ENCODE peak calls at places on chromosomes 11 and 22, in eight cellular contexts. M, U, I, R, H, D, G and L are unnamed samples.

GRCh38 chr22:35995772-35996171 is 32.9 kb downstream of the RBFOX2 start:
- DNase-seq in M (peak), U (no peak), I (peak), R (no peak), H (peak), D (peak), G (peak), L (peak)

GRCh38 chr11:77140231-77140959 is 12.3 kb downstream of the MYO7A start:
- DNase-seq in M (peak), U (peak), I (peak), R (no peak), H (peak), D (peak), G (no peak), L (peak)

GRCh38 chr11:122207921-122208764 is 92.1 kb upstream of the BLID start:
- DNase-seq in M (peak), U (no peak), I (no peak), R (no peak), H (peak), D (peak), G (no peak), L (no peak)

GRCh38 chr11:58525037-58525614 is 17.2 kb upstream of the OR5B21 start:
- DNase-seq in M (peak), U (no peak), I (no peak), R (no peak), H (no peak), D (no peak), G (peak), L (no peak)

GRCh38 chr11:47186076-47186936 is at the start of gene PACSIN3:
- DNase-seq in M (peak), U (peak), I (peak), R (peak), H (peak), D (no peak), G (no peak), L (peak)

GRCh38 chr11:5226732-5227327 is at the start of gene HBB:
- DNase-seq in M (no peak), U (no peak), I (no peak), R (no peak), H (no peak), D (no peak), G (no peak), L (no peak)

GRCh38 chr11:74238243-74238642 is 67.2 kb downstream of the PPME1 start:
- DNase-seq in M (no peak), U (no peak), I (no peak), R (no peak), H (no peak), D (no peak), G (no peak), L (no peak)

GRCh38 chr11:8910662-8911039 is 338 bp upstream of the AKIP1 start:
- DNase-seq in M (no peak), U (no peak), I (no peak), R (no peak), H (no peak), D (no peak), G (no peak), L (no peak)

GRCh38 chr11:86699036-86699791 is 26.8 kb upstream of the ME3 start:
- DNase-seq in M (no peak), U (no peak), I (no peak), R (no peak), H (peak), D (no peak), G (no peak), L (peak)

GRCh38 chr11:115286614-115287013 is 217.6 kb downstream of the CADM1 start:
- DNase-seq in M (no peak), U (no peak), I (no peak), R (no peak), H (no peak), D (no peak), G (no peak), L (no peak)

GRCh38 chr11:12089473-12089872 is 20.9 kb upstream of the MICAL2 start:
- DNase-seq in M (peak), U (no peak), I (no peak), R (no peak), H (peak), D (no peak), G (no peak), L (no peak)

GRCh38 chr11:36130401-36130800 is 158.8 kb downstream of the COMMD9 start:
- DNase-seq in M (peak), U (no peak), I (no peak), R (no peak), H (peak), D (peak), G (no peak), L (peak)

GRCh38 chr11:64186205-64187165 is 514 bp downstream of the STIP1 start:
- DNase-seq in M (peak), U (no peak), I (no peak), R (no peak), H (peak), D (no peak), G (no peak), L (no peak)

GRCh38 chr11:47912843-47913437 is 64.8 kb upstream of the NUP160 start:
- DNase-seq in M (no peak), U (no peak), I (no peak), R (no peak), H (peak), D (peak), G (no peak), L (no peak)